ENCODE peak calls at places on chromosome X, in nine cellular contexts. T is tibial nerve, O is suprapubic skin, B is sigmoid colon, J is ovary, N is testis, Z is endothelial cell of umbilical vein, F is HCT116, H is IMR-90. W is an unnamed sample.

GRCh38 chrX:33161829-33162228 is 49.5 kb downstream of the DMD start:
- DNase-seq in Z (no peak), T (no peak), O (no peak), N (no peak), B (no peak), F (no peak), J (no peak), H (no peak), W (no peak)

GRCh38 chrX:11105080-11105479 is 6.1 kb upstream of the HCCS start:
- DNase-seq in B (no peak), J (no peak), T (no peak), O (no peak), F (no peak), H (peak; percentile 54), N (no peak), Z (peak; percentile 1), W (no peak)

GRCh38 chrX:134480061-134480460 is 20.1 kb downstream of the HPRT1 start:
- DNase-seq in H (peak; percentile 70), J (no peak), O (no peak), T (no peak), Z (no peak), N (no peak), F (no peak), B (no peak), W (no peak)

GRCh38 chrX:21735753-21736127 is 22.2 kb downstream of the SMPX start:
- DNase-seq in H (no peak), O (no peak), J (no peak), Z (no peak), B (no peak), T (no peak), F (no peak), N (no peak), W (no peak)

GRCh38 chrX:48514126-48514806 is 5.5 kb downstream of the PORCN start:
- DNase-seq in H (no peak), T (no peak), B (no peak), N (no peak), F (no peak), Z (no peak), O (no peak), J (no peak), W (no peak)

GRCh38 chrX:126900937-126901336 is 81.4 kb downstream of the PRR32 start:
- DNase-seq in F (no peak), O (no peak), N (no peak), J (no peak), B (no peak), Z (no peak), T (no peak), H (no peak), W (no peak)

GRCh38 chrX:1591863-1592127 is 391 bp downstream of the AKAP17A start:
- DNase-seq in J (no peak), H (no peak), O (no peak), Z (no peak), T (no peak), N (no peak), F (no peak), B (no peak), W (peak; percentile 57)

GRCh38 chrX:134599173-134599914 is 58.9 kb downstream of the PLAC1 start:
- DNase-seq in N (no peak), J (no peak), T (peak; percentile 32), F (no peak), O (no peak), H (peak; percentile 63), Z (no peak), B (peak; percentile 72), W (no peak)

GRCh38 chrX:63761639-63762038 is 23.4 kb downstream of the ARHGEF9 start:
- DNase-seq in J (no peak), H (no peak), Z (peak; percentile 3), B (no peak), F (no peak), T (no peak), N (no peak), O (no peak), W (no peak)

GRCh38 chrX:38669425-38669824 is 108.1 kb downstream of the TSPAN7 start:
- DNase-seq in Z (no peak), B (no peak), O (no peak), T (no peak), H (no peak), F (no peak), J (no peak), N (no peak), W (no peak)

GRCh38 chrX:34437586-34437985 is 219.5 kb downstream of the TMEM47 start:
- DNase-seq in F (no peak), Z (no peak), T (peak; percentile 4), J (peak; percentile 54), O (no peak), B (peak; percentile 87), H (no peak), N (peak; percentile 60), W (no peak)

GRCh38 chrX:125577479-125577878 is 257.8 kb downstream of the TEX13C start:
- DNase-seq in H (no peak), N (no peak), O (no peak), T (no peak), B (no peak), J (no peak), F (no peak), Z (no peak), W (no peak)

GRCh38 chrX:46873746-46874145 is 36.9 kb downstream of the RP2 start:
- DNase-seq in T (no peak), B (no peak), O (no peak), H (peak; percentile 8), Z (peak; percentile 39), N (no peak), F (no peak), J (no peak), W (no peak)

GRCh38 chrX:48451708-48452107 is 18.4 kb downstream of the SLC38A5 start:
- DNase-seq in F (no peak), B (no peak), H (no peak), O (no peak), T (no peak), J (no peak), Z (no peak), N (no peak), W (peak; percentile 72)

GRCh38 chrX:113644426-113644825 is 803.8 kb upstream of the AMOT start:
- DNase-seq in B (no peak), T (no peak), O (no peak), H (no peak), J (no peak), F (no peak), Z (no peak), N (no peak), W (no peak)

GRCh38 chrX:96102997-96103396 is 581.6 kb upstream of the DIAPH2 start:
- DNase-seq in T (no peak), H (no peak), F (no peak), J (no peak), B (peak; percentile 62), O (no peak), Z (peak; percentile 1), N (no peak), W (no peak)

GRCh38 chrX:98299785-98300184 is 1416.1 kb downstream of the RPA4 start:
- DNase-seq in O (no peak), J (no peak), T (no peak), H (no peak), F (no peak), N (no peak), Z (peak; percentile 12), B (no peak), W (no peak)

GRCh38 chrX:54407266-54407665 is 32.9 kb upstream of the TSR2 start:
- DNase-seq in J (no peak), Z (no peak), H (no peak), T (no peak), N (no peak), O (no peak), F (no peak), B (no peak), W (no peak)

GRCh38 chrX:9596837-9597236 is 132.0 kb downstream of the TBL1X start:
- DNase-seq in H (no peak), F (no peak), B (no peak), O (no peak), Z (no peak), N (no peak), J (no peak), T (no peak), W (no peak)

GRCh38 chrX:41148553-41148952 is 63.3 kb downstream of the USP9X start:
- DNase-seq in T (no peak), B (no peak), J (no peak), O (no peak), H (peak; percentile 84), F (no peak), Z (peak; percentile 62), N (no peak), W (no peak)

GRCh38 chrX:16882702-16883486 is 12.7 kb upstream of the RBBP7 start:
- DNase-seq in Z (peak; percentile 73), N (peak; percentile 78), B (peak; percentile 79), J (peak; percentile 73), H (peak; percentile 64), T (peak; percentile 72), F (peak; percentile 37), O (peak; percentile 80), W (peak; percentile 72)

GRCh38 chrX:311156-312129 is 7.2 kb downstream of the GTPBP6 start:
- DNase-seq in J (no peak), T (no peak), N (no peak), H (no peak), O (peak; percentile 74), B (peak; percentile 63), F (no peak), Z (no peak), W (no peak)

GRCh38 chrX:10401239-10401638 is 219.1 kb downstream of the MID1 start:
- DNase-seq in H (peak; percentile 20), Z (no peak), T (no peak), J (no peak), O (no peak), B (no peak), F (no peak), N (no peak), W (peak; percentile 6)

GRCh38 chrX:44829836-44830235 is 14.0 kb upstream of the DUSP21 start:
- DNase-seq in O (no peak), B (no peak), Z (no peak), F (no peak), N (no peak), T (no peak), J (no peak), H (no peak), W (no peak)
- TF ChIP-seq POLR2A in O (no peak), B (no peak), Z (no peak), F (no peak), N (no peak), T (no peak), J (no peak), H (no peak), W (no peak)

GRCh38 chrX:104918122-104918521 is 302.4 kb downstream of the TEX13A start:
- DNase-seq in B (no peak), O (no peak), T (no peak), J (no peak), Z (no peak), H (no peak), F (no peak), N (no peak), W (no peak)
- TF ChIP-seq POLR2A in B (no peak), O (no peak), T (no peak), J (no peak), Z (no peak), H (no peak), F (no peak), N (no peak), W (no peak)

GRCh38 chrX:120603707-120604358 is at the start of gene MCTS1:
- DNase-seq in O (peak; percentile 85), H (peak; percentile 96), J (peak; percentile 76), B (peak; percentile 93), Z (peak; percentile 94), F (peak; percentile 95), T (peak; percentile 71), N (peak; percentile 90), W (peak; percentile 87)
- TF ChIP-seq POLR2A in O (peak; percentile 57), H (peak; percentile 61), J (no peak), B (peak; percentile 40), Z (no peak), F (no peak), T (peak; percentile 34), N (no peak), W (peak; percentile 72)

GRCh38 chrX:119482497-119483480 is 14.5 kb downstream of the SLC25A5 start:
- DNase-seq in H (peak; percentile 39), T (peak; percentile 29), J (peak; percentile 54), B (peak; percentile 74), F (no peak), Z (peak; percentile 52), O (peak; percentile 77), N (peak; percentile 73), W (peak; percentile 79)
- TF ChIP-seq POLR2A in H (no peak), T (no peak), J (no peak), B (no peak), F (no peak), Z (no peak), O (no peak), N (no peak), W (no peak)